ENCODE peak calls at places on chromosome X, in eight cellular contexts. H is activated CD4-positive, alpha-beta T cell treated with anti-CD3 and anti-CD28 coated beads, Interleukin-2, amount 10 ng/mL, durations not matched to agents 7 days and 5 days; K is thyroid gland; S is HCT116; V is anterior cingulate cortex; Z is transverse colon; X is AG10803; L is A172. U is an unnamed sample.

GRCh38 chrX:16869393-16870094 is 618 bp downstream of the RBBP7 start:
- DNase-seq in V (no peak), L (no peak), Z (peak; percentile 49), S (no peak), H (peak; percentile 40), X (peak; percentile 32), K (peak; percentile 38), U (no peak)

GRCh38 chrX:66054978-66055377 is 15.1 kb upstream of the VSIG4 start:
- DNase-seq in L (no peak), S (no peak), H (no peak), Z (no peak), X (no peak), K (no peak), V (no peak), U (no peak)

GRCh38 chrX:109537324-109537665 is 651 bp downstream of the NXT2 start:
- DNase-seq in V (peak; percentile 5), Z (peak; percentile 42), K (peak; percentile 56), L (no peak), S (no peak), H (peak; percentile 6), X (peak; percentile 78), U (no peak)

GRCh38 chrX:69607616-69608015 is 8.3 kb upstream of the EDA start:
- DNase-seq in L (no peak), K (no peak), H (no peak), S (no peak), X (no peak), V (no peak), Z (no peak), U (no peak)

GRCh38 chrX:9847071-9847470 is 60.8 kb downstream of the SHROOM2 start:
- DNase-seq in H (no peak), V (no peak), X (peak; percentile 37), L (peak; percentile 86), K (no peak), Z (no peak), S (no peak), U (no peak)

GRCh38 chrX:68831405-68832100 is 2.7 kb downstream of the EFNB1 start:
- DNase-seq in S (no peak), H (no peak), V (no peak), K (no peak), L (no peak), Z (no peak), X (no peak), U (no peak)

GRCh38 chrX:103538728-103539127 is 19.4 kb upstream of the RAB40A start:
- DNase-seq in Z (no peak), L (no peak), V (no peak), S (no peak), K (no peak), X (no peak), H (no peak), U (no peak)

GRCh38 chrX:24055043-24055356 is 244 bp downstream of the EIF2S3 start:
- DNase-seq in S (no peak), H (no peak), K (no peak), X (no peak), V (no peak), L (no peak), Z (no peak), U (no peak)

GRCh38 chrX:37796805-37797204 is 16.9 kb downstream of the CYBB start:
- DNase-seq in V (peak; percentile 1), Z (peak; percentile 15), S (no peak), H (no peak), K (no peak), X (no peak), L (no peak), U (no peak)

GRCh38 chrX:331772-332495 is 13.3 kb upstream of the GTPBP6 start:
- DNase-seq in H (no peak), L (no peak), V (no peak), X (no peak), S (no peak), Z (no peak), K (no peak), U (no peak)

GRCh38 chrX:24355095-24355494 is 5.3 kb upstream of the SUPT20HL1 start:
- DNase-seq in K (no peak), S (no peak), Z (no peak), L (peak; percentile 34), X (no peak), H (no peak), V (no peak), U (no peak)